ENCODE peak calls at places on chromosomes 2 and 18, in six cellular contexts. N is esophagus squamous epithelium, Z is transverse colon, R is lower leg skin, G is Peyer's patch, U is right lobe of liver. I is an unnamed sample.

GRCh38 chr2:201257941-201258665 is 2.2 kb upstream of the CASP8 start:
- DNase-seq in N (peak), Z (peak), R (peak), G (peak), U (peak), I (peak)

GRCh38 chr18:55555628-55556027 is 32.4 kb downstream of the TCF4 start:
- DNase-seq in N (no peak), Z (no peak), R (no peak), G (no peak), U (no peak), I (no peak)

GRCh38 chr18:35201502-35201901 is 39.3 kb upstream of the ZNF397 start:
- DNase-seq in N (no peak), Z (no peak), R (no peak), G (no peak), U (no peak), I (no peak)

GRCh38 chr2:117523842-117524241 is 290.6 kb upstream of the DDX18 start:
- DNase-seq in N (no peak), Z (no peak), R (no peak), G (no peak), U (no peak), I (no peak)

GRCh38 chr2:47344890-47345583 is 57.9 kb upstream of the MSH2 start:
- DNase-seq in N (no peak), Z (peak), R (peak), G (no peak), U (peak), I (peak)

GRCh38 chr2:172864182-172864581 is 128.5 kb downstream of the RAPGEF4 start:
- DNase-seq in N (no peak), Z (peak), R (no peak), G (no peak), U (peak), I (peak)

GRCh38 chr2:88199912-88200682 is 30.0 kb downstream of the THNSL2 start:
- DNase-seq in N (no peak), Z (peak), R (no peak), G (peak), U (peak), I (no peak)

GRCh38 chr2:119523383-119523958 is 812 bp downstream of the SCTR start:
- DNase-seq in N (no peak), Z (no peak), R (no peak), G (no peak), U (no peak), I (no peak)

GRCh38 chr2:237271698-237272097 is 142.3 kb downstream of the COL6A3 start:
- DNase-seq in N (no peak), Z (no peak), R (no peak), G (no peak), U (no peak), I (no peak)

GRCh38 chr2:219643084-219643473 is 15.6 kb downstream of the SLC4A3 start:
- DNase-seq in N (no peak), Z (no peak), R (no peak), G (no peak), U (no peak), I (no peak)

GRCh38 chr2:163554864-163555263 is 180.9 kb downstream of the FIGN start:
- DNase-seq in N (no peak), Z (no peak), R (no peak), G (no peak), U (no peak), I (no peak)

GRCh38 chr18:14935210-14935609 is 187.2 kb downstream of the ANKRD30B start:
- DNase-seq in N (no peak), Z (no peak), R (no peak), G (no peak), U (no peak), I (no peak)

GRCh38 chr2:196823750-196824149 is 14.6 kb upstream of the C2orf66 start:
- DNase-seq in N (no peak), Z (no peak), R (no peak), G (no peak), U (no peak), I (no peak)

GRCh38 chr2:195580156-195580555 is 76.9 kb upstream of the SLC39A10 start:
- DNase-seq in N (no peak), Z (no peak), R (no peak), G (no peak), U (no peak), I (no peak)

GRCh38 chr2:46943881-46944798 is 28.5 kb upstream of the MCFD2 start:
- DNase-seq in N (no peak), Z (no peak), R (no peak), G (peak), U (no peak), I (no peak)

GRCh38 chr18:45384137-45384998 is 230.9 kb upstream of the SLC14A2 start:
- DNase-seq in N (no peak), Z (peak), R (peak), G (peak), U (no peak), I (peak)

GRCh38 chr18:31992836-31993575 is 25.6 kb upstream of the RNF125 start:
- DNase-seq in N (no peak), Z (no peak), R (no peak), G (no peak), U (no peak), I (no peak)

GRCh38 chr2:220528180-220528579 is 900.8 kb downstream of the SLC4A3 start:
- DNase-seq in N (no peak), Z (no peak), R (no peak), G (no peak), U (no peak), I (no peak)

GRCh38 chr2:4140284-4140962 is 437.0 kb downstream of the DCDC2C start:
- DNase-seq in N (no peak), Z (no peak), R (no peak), G (no peak), U (peak), I (no peak)

GRCh38 chr18:54958711-54959625 is at the start of gene CCDC68:
- DNase-seq in N (no peak), Z (peak), R (no peak), G (no peak), U (peak), I (peak)

GRCh38 chr2:127025357-127026062 is 81.4 kb downstream of the BIN1 start:
- DNase-seq in N (no peak), Z (peak), R (no peak), G (peak), U (peak), I (peak)

GRCh38 chr2:168194784-168195522 is 52.4 kb downstream of the STK39 start:
- DNase-seq in N (no peak), Z (no peak), R (no peak), G (peak), U (no peak), I (no peak)

GRCh38 chr18:46174317-46175039 is 70.3 kb downstream of the HAUS1 start:
- DNase-seq in N (no peak), Z (peak), R (no peak), G (peak), U (peak), I (peak)

GRCh38 chr2:42132966-42133641 is 36.0 kb upstream of the EML4 start:
- DNase-seq in N (peak), Z (peak), R (peak), G (peak), U (peak), I (peak)
- TF ChIP-seq POLR2A in N (peak), Z (peak), R (no peak), G (peak), U (peak), I (no peak)

GRCh38 chr2:86074256-86074655 is 31.4 kb downstream of the POLR1A start:
- DNase-seq in N (no peak), Z (no peak), R (no peak), G (no peak), U (no peak), I (no peak)

GRCh38 chr2:86073225-86073624 is 32.5 kb downstream of the POLR1A start:
- DNase-seq in N (no peak), Z (no peak), R (no peak), G (no peak), U (no peak), I (no peak)

GRCh38 chr2:86072271-86072858 is 33.3 kb downstream of the POLR1A start:
- DNase-seq in N (no peak), Z (peak), R (peak), G (peak), U (peak), I (no peak)

GRCh38 chr2:86070868-86071267 is 34.8 kb downstream of the POLR1A start:
- DNase-seq in N (no peak), Z (no peak), R (no peak), G (no peak), U (no peak), I (no peak)

GRCh38 chr2:86074811-86075210 is 30.9 kb downstream of the POLR1A start:
- DNase-seq in N (no peak), Z (no peak), R (no peak), G (no peak), U (no peak), I (no peak)
- TF ChIP-seq POLR2A in N (no peak), Z (no peak), R (no peak), G (no peak), U (no peak), I (no peak)

GRCh38 chr18:79395761-79396404 is at the start of gene NFATC1:
- DNase-seq in N (no peak), Z (peak), R (no peak), G (peak), U (peak), I (peak)
- TF ChIP-seq POLR2A in N (peak), Z (no peak), R (no peak), G (no peak), U (no peak), I (peak)

GRCh38 chr2:74458132-74458956 is at the start of gene WBP1:
- DNase-seq in N (peak), Z (peak), R (peak), G (peak), U (peak), I (peak)
- TF ChIP-seq POLR2A in N (no peak), Z (peak), R (no peak), G (peak), U (peak), I (peak)

DNA sequence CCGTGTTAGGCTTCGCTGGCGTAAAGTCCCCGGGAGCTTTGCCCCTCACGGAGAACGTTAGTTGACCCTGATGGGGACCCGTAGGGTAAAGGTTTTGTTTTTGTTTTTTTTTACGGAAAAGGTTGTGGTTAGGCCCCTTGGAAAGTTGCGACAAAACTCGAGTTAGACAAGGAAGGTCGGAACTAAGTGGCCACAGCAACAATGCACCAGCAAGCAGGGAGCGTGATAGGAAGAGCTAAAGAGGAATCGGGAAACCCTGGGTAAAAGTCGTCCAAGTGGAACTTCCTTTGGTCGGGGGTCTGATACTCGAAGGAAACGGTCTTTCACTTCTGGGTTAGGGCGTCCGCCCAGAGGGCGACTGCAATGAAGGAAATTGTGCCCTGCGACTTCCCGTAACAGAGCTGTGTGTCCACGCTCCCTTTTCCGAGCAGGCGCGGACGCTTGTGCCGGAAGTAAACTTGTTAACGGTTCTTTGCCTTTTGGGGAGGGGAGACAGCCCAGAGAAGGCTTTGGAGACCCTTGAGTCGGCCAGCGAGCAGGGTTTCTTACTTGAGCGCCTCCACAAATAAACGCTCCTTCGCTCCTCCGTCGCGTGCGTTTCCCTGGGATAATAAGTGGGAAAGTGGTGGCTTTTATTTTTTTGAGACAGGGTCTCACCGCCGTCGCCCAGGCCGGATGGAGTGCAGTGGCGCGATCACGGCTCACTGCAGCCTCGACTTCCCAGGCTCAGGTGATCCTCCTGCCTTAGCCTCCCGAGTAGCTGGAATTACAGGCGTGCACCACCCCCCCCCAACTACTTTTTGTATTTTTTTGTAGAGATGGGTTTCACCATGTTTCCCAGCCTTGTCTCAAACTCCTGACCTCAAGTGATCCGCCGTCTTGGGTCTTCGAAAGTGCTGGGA is 641 bp upstream of the CLASP1 start:
- DNase-seq in N (peak), Z (peak), R (peak), G (peak), U (peak), I (peak)
- TF ChIP-seq POLR2A in N (no peak), Z (peak), R (no peak), G (peak), U (no peak), I (peak)

GRCh38 chr2:50979495-50979894 is 52.4 kb downstream of the NRXN1 start:
- DNase-seq in N (no peak), Z (no peak), R (no peak), G (no peak), U (no peak), I (no peak)
- TF ChIP-seq POLR2A in N (no peak), Z (no peak), R (no peak), G (no peak), U (no peak), I (no peak)

DNA sequence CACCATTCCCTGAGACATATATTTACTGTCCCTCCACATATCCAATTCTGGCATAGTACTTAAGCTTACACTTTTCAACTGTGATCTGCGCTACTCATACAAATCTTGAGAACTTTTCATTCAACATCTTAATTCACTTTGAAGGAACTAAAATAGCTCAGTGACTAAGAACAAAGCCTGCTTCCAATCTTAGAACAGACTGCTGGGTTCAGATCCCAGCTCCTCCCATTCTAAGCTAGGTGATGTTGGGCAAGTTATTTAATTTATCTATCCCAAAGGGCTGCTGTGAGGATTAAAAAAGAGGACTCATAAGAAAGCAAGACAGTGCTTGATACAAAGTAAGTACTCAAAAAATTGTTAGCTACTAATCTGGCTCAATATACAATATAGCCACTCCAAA is 57.9 kb downstream of the UGP2 start:
- DNase-seq in N (no peak), Z (no peak), R (no peak), G (no peak), U (no peak), I (no peak)
- TF ChIP-seq POLR2A in N (no peak), Z (no peak), R (no peak), G (no peak), U (no peak), I (no peak)